ENCODE peak calls at places on chromosomes 6 and 20, in five cellular contexts. B is T-helper 17 cell, M is H4, J is hepatocyte, I is fibroblast of lung. D is an unnamed sample.

GRCh38 chr6:45431314-45432058 is 53.8 kb upstream of the SUPT3H start:
- DNase-seq in B (no peak), M (no peak), J (no peak), I (no peak), D (no peak)

GRCh38 chr20:18166939-18167338 is 29.3 kb downstream of the KAT14 start:
- DNase-seq in B (no peak), M (no peak), J (no peak), I (no peak), D (no peak)

GRCh38 chr6:157530126-157530525 is 149.1 kb downstream of the ZDHHC14 start:
- DNase-seq in B (no peak), M (no peak), J (no peak), I (no peak), D (no peak)

GRCh38 chr20:2867081-2867860 is 6.0 kb upstream of the PTPRA start:
- DNase-seq in B (no peak), M (no peak), J (no peak), I (no peak), D (no peak)

GRCh38 chr6:105330364-105330763 is 72.5 kb downstream of the PREP start:
- DNase-seq in B (no peak), M (no peak), J (no peak), I (no peak), D (no peak)

GRCh38 chr6:57421503-57421902 is 104.1 kb downstream of the PRIM2 start:
- DNase-seq in B (no peak), M (no peak), J (no peak), I (peak), D (no peak)

GRCh38 chr6:68778356-68779020 is 143.4 kb downstream of the ADGRB3 start:
- DNase-seq in B (no peak), M (peak), J (peak), I (peak), D (no peak)

GRCh38 chr20:38979842-38980241 is 17.7 kb downstream of the DHX35 start:
- DNase-seq in B (no peak), M (no peak), J (no peak), I (no peak), D (no peak)

GRCh38 chr6:10883312-10884244 is 1.7 kb upstream of the GCM2 start:
- DNase-seq in B (no peak), M (no peak), J (no peak), I (no peak), D (no peak)

GRCh38 chr6:704037-704436 is 11.1 kb upstream of the EXOC2 start:
- DNase-seq in B (no peak), M (peak), J (no peak), I (peak), D (no peak)

GRCh38 chr20:58538752-58539151 is 23.6 kb upstream of the APCDD1L start:
- DNase-seq in B (no peak), M (no peak), J (no peak), I (peak), D (no peak)

GRCh38 chr20:49230021-49230420 is 10.8 kb downstream of the DDX27 start:
- DNase-seq in B (no peak), M (no peak), J (no peak), I (no peak), D (no peak)

GRCh38 chr6:108589244-108589730 is 28.6 kb downstream of the FOXO3 start:
- DNase-seq in B (no peak), M (peak), J (peak), I (peak), D (no peak)

GRCh38 chr6:44285552-44286284 is 15.5 kb downstream of the TMEM151B start:
- DNase-seq in B (no peak), M (no peak), J (no peak), I (peak), D (no peak)